ENCODE peak calls at places on chromosomes 12 and 14, in nine cellular contexts. U is stimulated activated naive CD4-positive, alpha-beta T cell; Z is occipital lobe; P is iPS-NIHi11; X is H54; K is PC-9; O is HTR-8/SVneo; J is ovary; S is NCI-H1048. N is an unnamed sample.

GRCh38 chr12:111532741-111533140 is 66.4 kb downstream of the ATXN2 start:
- DNase-seq in U (no peak), Z (no peak), P (peak; percentile 29), X (no peak), K (no peak), O (no peak), J (no peak), S (no peak), N (no peak)

GRCh38 chr12:115770643-115771042 is 506.9 kb downstream of the MED13L start:
- DNase-seq in U (no peak), Z (no peak), P (no peak), X (no peak), K (no peak), O (no peak), J (no peak), S (no peak), N (no peak)

GRCh38 chr12:80902711-80903110 is 35.0 kb downstream of the LIN7A start:
- DNase-seq in U (no peak), Z (no peak), P (no peak), X (no peak), K (no peak), O (no peak), J (no peak), S (no peak), N (no peak)

GRCh38 chr14:53180272-53181221 is 27.4 kb upstream of the DDHD1 start:
- DNase-seq in U (no peak), Z (no peak), P (peak; percentile 17), X (no peak), K (no peak), O (no peak), J (no peak), S (no peak), N (no peak)

GRCh38 chr14:99579903-99580570 is 24.0 kb downstream of the CCDC85C start:
- DNase-seq in U (no peak), Z (no peak), P (peak; percentile 84), X (peak; percentile 86), K (peak; percentile 95), O (peak; percentile 87), J (no peak), S (no peak), N (peak; percentile 92)

GRCh38 chr12:69366796-69367195 is 7.3 kb downstream of the YEATS4 start:
- DNase-seq in U (no peak), Z (no peak), P (no peak), X (no peak), K (no peak), O (no peak), J (no peak), S (no peak), N (no peak)

GRCh38 chr14:69079188-69079742 is 73.7 kb downstream of the DCAF5 start:
- DNase-seq in U (no peak), Z (no peak), P (peak; percentile 21), X (no peak), K (peak; percentile 92), O (peak; percentile 95), J (no peak), S (no peak), N (peak; percentile 88)

GRCh38 chr14:96245710-96246534 is 10.1 kb upstream of the BDKRB1 start:
- DNase-seq in U (no peak), Z (no peak), P (no peak), X (peak; percentile 40), K (peak; percentile 54), O (no peak), J (no peak), S (no peak), N (peak; percentile 13)

GRCh38 chr12:59115526-59115925 is 195.2 kb upstream of the LRIG3 start:
- DNase-seq in U (no peak), Z (no peak), P (no peak), X (no peak), K (no peak), O (no peak), J (no peak), S (no peak), N (no peak)